ENCODE peak calls at places on chromosomes 7 and 10, in four cellular contexts. C is NCI-H748 treated with DMSO at 0.1 percent for 48 hours; D is central memory CD8-positive, alpha-beta T cell; T is naive B cell. X is an unnamed sample.

GRCh38 chr10:127937915-127938440 is 31.1 kb downstream of the PTPRE start:
- DNase-seq in C (no peak), D (no peak), T (no peak), X (no peak)

GRCh38 chr10:72277996-72278667 is 4.4 kb downstream of the DDIT4 start:
- DNase-seq in C (no peak), D (no peak), T (no peak), X (no peak)

GRCh38 chr7:119219663-119220062 is 995.2 kb downstream of the ANKRD7 start:
- DNase-seq in C (no peak), D (no peak), T (no peak), X (no peak)

GRCh38 chr10:133307776-133308430 is 769 bp downstream of the TUBGCP2 start:
- DNase-seq in C (peak), D (peak), T (peak), X (no peak)

GRCh38 chr7:140631006-140631405 is 9.6 kb downstream of the DENND2A start:
- DNase-seq in C (no peak), D (no peak), T (no peak), X (no peak)

GRCh38 chr10:58943234-58943633 is 233.2 kb upstream of the PHYHIPL start:
- DNase-seq in C (no peak), D (no peak), T (no peak), X (no peak)

GRCh38 chr7:44969701-44970494 is 8.9 kb downstream of the MYO1G start:
- DNase-seq in C (no peak), D (no peak), T (no peak), X (no peak)

GRCh38 chr7:108418941-108419340 is 37.3 kb downstream of the NRCAM start:
- DNase-seq in C (no peak), D (no peak), T (no peak), X (no peak)

GRCh38 chr10:17343118-17343517 is 111.3 kb downstream of the ST8SIA6 start:
- DNase-seq in C (no peak), D (no peak), T (no peak), X (no peak)

GRCh38 chr7:98399903-98400537 is 870 bp downstream of the BAIAP2L1 start:
- DNase-seq in C (no peak), D (no peak), T (no peak), X (peak)

GRCh38 chr7:47501406-47501805 is 80.5 kb downstream of the TNS3 start:
- DNase-seq in C (no peak), D (no peak), T (no peak), X (no peak)

GRCh38 chr10:26970667-26971066 is 109.9 kb upstream of the ABI1 start:
- DNase-seq in C (no peak), D (no peak), T (no peak), X (no peak)

GRCh38 chr10:58776613-58777318 is 264.1 kb downstream of the BICC1 start:
- DNase-seq in C (no peak), D (no peak), T (no peak), X (no peak)

GRCh38 chr10:124291009-124291671 is 127.6 kb downstream of the OAT start:
- DNase-seq in C (no peak), D (no peak), T (no peak), X (no peak)

GRCh38 chr10:129277080-129277479 is 190.0 kb upstream of the MGMT start:
- DNase-seq in C (no peak), D (no peak), T (no peak), X (no peak)

GRCh38 chr7:101575168-101575567 is 53.9 kb downstream of the MYL10 start:
- DNase-seq in C (peak), D (no peak), T (no peak), X (peak)

GRCh38 chr10:3226960-3227724 is 54.6 kb upstream of the PITRM1 start:
- DNase-seq in C (no peak), D (no peak), T (no peak), X (no peak)

GRCh38 chr10:75508814-75509306 is 77.4 kb downstream of the LRMDA start:
- DNase-seq in C (no peak), D (no peak), T (no peak), X (no peak)

GRCh38 chr10:28991738-28992270 is 297.1 kb upstream of the LYZL1 start:
- DNase-seq in C (peak), D (no peak), T (peak), X (peak)

GRCh38 chr7:73342645-73343044 is 14.7 kb downstream of the FKBP6 start:
- DNase-seq in C (no peak), D (no peak), T (no peak), X (no peak)

GRCh38 chr7:135562720-135563119 is 5.0 kb downstream of the NUP205 start:
- DNase-seq in C (no peak), D (no peak), T (no peak), X (no peak)

GRCh38 chr10:108631332-108631731 is 1292.0 kb downstream of the XPNPEP1 start:
- DNase-seq in C (no peak), D (no peak), T (no peak), X (no peak)